ENCODE peak calls at places on chromosomes 2 and 18, in five cellular contexts. W is endothelial cell, S is NB4, I is thoracic aorta, Q is omental fat pad. R is an unnamed sample.

GRCh38 chr2:28319118-28320008 is 73.3 kb upstream of the FOSL2 start:
- DNase-seq in S (no peak), Q (no peak), W (no peak), I (no peak), R (no peak)

GRCh38 chr2:207046642-207047213 is 107.4 kb downstream of the CPO start:
- DNase-seq in Q (no peak), W (no peak), I (no peak), S (peak; percentile 82), R (no peak)

GRCh38 chr2:175807031-175807873 is 194.8 kb downstream of the LNPK start:
- DNase-seq in W (no peak), S (no peak), Q (no peak), I (no peak), R (no peak)

GRCh38 chr18:27861539-27861938 is 315.4 kb downstream of the CDH2 start:
- DNase-seq in Q (no peak), I (no peak), W (no peak), S (no peak), R (no peak)

GRCh38 chr2:200748779-200749178 is 62.9 kb upstream of the BZW1 start:
- DNase-seq in W (no peak), S (peak; percentile 18), Q (no peak), I (no peak), R (no peak)

GRCh38 chr2:106197878-106198277 is 3.8 kb upstream of the UXS1 start:
- DNase-seq in W (no peak), Q (no peak), I (no peak), S (peak; percentile 89), R (peak; percentile 92)

GRCh38 chr2:59947917-59948534 is 605.4 kb downstream of the BCL11A start:
- DNase-seq in S (no peak), I (no peak), Q (no peak), W (no peak), R (no peak)

GRCh38 chr2:112812318-112813042 is 24.1 kb downstream of the IL1B start:
- DNase-seq in Q (no peak), I (no peak), W (no peak), S (no peak), R (no peak)

GRCh38 chr2:196233033-196233807 is 61.8 kb upstream of the STK17B start:
- DNase-seq in Q (no peak), I (no peak), W (no peak), S (peak; percentile 58), R (no peak)

DNA sequence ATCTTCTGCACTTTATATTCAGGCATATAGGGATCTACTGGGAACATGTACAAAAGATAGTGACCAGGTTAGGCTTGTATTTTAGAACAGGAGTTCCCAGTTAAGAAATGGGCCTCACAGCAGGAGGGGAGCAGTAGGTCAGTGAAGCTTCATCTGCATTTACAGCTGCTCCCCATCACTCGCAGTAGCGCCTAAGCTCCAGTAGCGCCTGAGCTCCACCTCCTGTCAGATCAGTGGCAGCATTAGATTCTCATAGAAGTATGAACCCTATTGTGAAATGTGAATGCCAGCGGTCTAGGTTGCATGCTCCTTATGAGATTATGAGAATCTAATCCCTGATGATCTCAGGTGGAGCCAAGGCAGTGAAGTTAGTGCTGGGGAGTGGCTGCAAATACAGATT is 224.4 kb upstream of the CYRIA start:
- DNase-seq in I (no peak), W (no peak), S (peak; percentile 5), Q (no peak), R (no peak)
- TF ChIP-seq CTCF in I (no peak), W (no peak), S (no peak), Q (no peak), R (no peak)

GRCh38 chr2:219912530-219912929 is 285.1 kb downstream of the SLC4A3 start:
- DNase-seq in Q (no peak), S (no peak), I (no peak), W (no peak), R (peak; percentile 7)
- TF ChIP-seq CTCF in Q (no peak), S (no peak), I (peak; percentile 35), W (no peak), R (peak; percentile 50)

DNA sequence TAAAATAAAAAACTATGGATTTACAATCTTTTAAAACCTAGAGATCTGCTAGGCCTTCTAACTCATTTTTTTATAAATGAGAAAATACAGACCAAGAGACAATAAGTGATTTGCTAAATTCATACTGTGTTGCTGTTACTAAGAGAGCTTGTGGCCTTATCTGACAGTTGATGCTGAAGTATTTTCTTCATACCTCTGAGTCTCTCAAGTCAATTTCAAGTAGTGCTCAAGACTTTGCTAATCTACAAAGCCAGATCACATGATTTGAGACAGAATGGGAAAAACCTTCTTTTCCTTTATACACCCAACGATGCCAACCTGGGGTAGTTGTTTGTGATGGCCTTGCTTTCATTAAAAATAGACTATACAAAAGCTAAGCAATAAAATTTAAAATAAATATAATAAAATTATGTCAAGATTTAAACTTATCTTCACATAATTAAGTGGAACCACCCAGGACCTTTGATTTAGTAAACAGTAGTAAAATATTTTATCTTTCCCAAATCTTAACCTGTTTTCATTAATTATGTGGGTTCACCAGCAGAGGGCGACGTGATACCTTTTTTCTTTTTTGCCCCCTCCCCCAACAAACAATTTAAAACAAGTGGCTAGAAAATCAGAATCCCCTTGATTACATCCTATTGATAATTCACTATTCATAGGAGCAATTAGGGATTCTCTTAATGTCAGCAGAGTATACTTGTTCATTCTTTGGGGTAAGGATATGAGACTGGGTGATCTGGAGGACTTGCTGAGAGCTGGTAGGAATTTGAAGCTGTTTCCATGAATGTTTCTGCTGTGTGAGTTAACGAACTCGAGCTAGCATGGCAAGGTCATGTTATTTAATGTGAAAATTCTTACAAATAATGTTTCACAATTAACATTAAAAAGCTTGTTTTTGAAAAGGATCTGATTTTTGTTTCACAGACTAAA is 49.6 kb upstream of the SLC5A7 start:
- DNase-seq in Q (no peak), S (peak; percentile 47), I (no peak), W (peak; percentile 41), R (no peak)
- TF ChIP-seq CTCF in Q (no peak), S (peak; percentile 36), I (peak; percentile 34), W (peak; percentile 96), R (peak; percentile 46)

DNA sequence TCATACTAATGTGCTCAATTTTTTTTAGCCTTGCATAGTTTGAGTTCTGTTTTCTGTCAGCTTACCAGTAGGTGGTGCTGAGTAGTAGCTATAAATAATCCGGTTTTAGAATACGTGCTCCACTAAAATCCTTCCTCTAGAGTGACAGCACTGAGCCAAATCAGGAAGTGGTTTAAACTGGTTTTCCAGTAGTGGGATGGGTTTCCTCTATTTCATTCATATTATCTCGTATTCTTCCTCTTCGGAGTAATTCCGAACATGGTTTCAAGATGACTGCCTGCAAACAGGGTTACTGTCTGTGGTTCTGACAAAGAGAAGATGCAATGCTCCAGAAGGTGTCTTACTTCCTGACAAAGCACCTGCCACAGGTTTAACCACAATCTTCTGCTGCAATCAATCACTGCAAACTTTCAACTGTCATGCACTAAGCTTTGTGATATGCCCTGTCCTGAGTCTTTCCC is 496.9 kb upstream of the VRK2 start:
- DNase-seq in S (peak; percentile 61), W (no peak), I (no peak), Q (no peak), R (no peak)
- TF ChIP-seq CTCF in S (peak; percentile 62), W (no peak), I (no peak), Q (no peak), R (peak; percentile 41)

GRCh38 chr18:74291771-74292540 is at the start of gene CYB5A:
- DNase-seq in I (peak; percentile 89), S (peak; percentile 95), W (peak; percentile 99), Q (peak; percentile 96), R (peak; percentile 75)
- TF ChIP-seq CTCF in I (peak; percentile 13), S (no peak), W (no peak), Q (no peak), R (peak; percentile 25)

GRCh38 chr18:41996020-41996419 is 41.0 kb downstream of the PIK3C3 start:
- DNase-seq in Q (no peak), W (no peak), I (no peak), S (no peak), R (no peak)

GRCh38 chr18:42001801-42002200 is 46.8 kb downstream of the PIK3C3 start:
- DNase-seq in W (no peak), Q (no peak), I (no peak), S (peak; percentile 37), R (no peak)
- TF ChIP-seq CTCF in W (no peak), Q (no peak), I (no peak), S (no peak), R (no peak)

DNA sequence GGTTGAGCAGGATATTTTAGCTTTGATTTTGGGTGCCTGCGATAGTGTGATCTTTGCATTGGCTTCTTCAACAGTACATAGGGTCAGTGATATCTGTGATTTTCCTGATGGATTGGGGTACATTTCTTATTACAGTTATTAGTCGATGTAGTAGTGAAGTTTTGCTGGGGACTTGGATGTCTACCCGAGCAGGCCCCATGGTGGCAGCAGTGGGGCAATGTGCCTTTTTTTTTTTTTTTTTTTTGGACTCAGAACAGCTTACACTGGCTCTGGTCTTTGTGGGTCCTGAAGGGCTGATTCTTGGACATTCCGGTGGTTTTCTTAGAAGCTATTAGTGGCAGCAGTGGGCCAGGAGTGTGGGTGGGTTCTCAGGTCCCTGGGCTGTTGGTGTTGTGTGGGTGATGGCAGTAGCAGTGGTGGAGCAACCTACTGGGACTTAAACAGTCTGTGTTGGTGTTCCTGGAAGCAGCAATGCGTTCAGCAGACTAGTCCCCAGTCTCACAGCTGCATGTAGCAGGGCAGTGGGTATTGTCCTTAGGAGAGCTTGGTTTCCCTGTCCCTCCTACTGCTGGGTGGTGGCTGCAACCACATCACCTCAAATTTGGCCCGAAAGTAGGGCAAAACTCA is 53.7 kb upstream of the SLC4A10 start:
- DNase-seq in S (no peak), Q (no peak), W (no peak), I (no peak), R (no peak)
- TF ChIP-seq CTCF in S (no peak), Q (no peak), W (peak; percentile 23), I (no peak), R (no peak)

R was measured in kidney epithelial cell.